ENCODE peak calls at places on chromosome 19, in six cellular contexts. D is progenitor cell of endocrine pancreas, H is AG09309, P is GM23338, M is psoas muscle, A is kidney epithelial cell. Y is an unnamed sample.
A peak's percentile ranks its signal among the peaks of the same experiment; 100 is the strongest.

GRCh38 chr19:11096210-11096841 is 7.1 kb downstream of the LDLR start:
- DNase-seq in D (no peak), H (no peak), P (no peak), M (peak; percentile 73), A (no peak), Y (peak; percentile 71)

GRCh38 chr19:39080431-39080830 is 3.7 kb upstream of the ACP7 start:
- DNase-seq in D (no peak), H (no peak), P (no peak), M (no peak), A (no peak), Y (no peak)

GRCh38 chr19:11480081-11480926 is 542 bp downstream of the ELAVL3 start:
- DNase-seq in D (no peak), H (no peak), P (peak; percentile 46), M (no peak), A (no peak), Y (no peak)

GRCh38 chr19:6723738-6724137 is 3.3 kb upstream of the C3 start:
- DNase-seq in D (no peak), H (no peak), P (no peak), M (peak; percentile 49), A (no peak), Y (no peak)

GRCh38 chr19:13804830-13805683 is 9.8 kb downstream of the ZSWIM4 start:
- DNase-seq in D (no peak), H (no peak), P (peak; percentile 89), M (peak; percentile 77), A (no peak), Y (no peak)

GRCh38 chr19:29485293-29485692 is 40.5 kb upstream of the VSTM2B start:
- DNase-seq in D (no peak), H (no peak), P (no peak), M (no peak), A (no peak), Y (no peak)

GRCh38 chr19:23996549-23996948 is 81.9 kb downstream of the ZNF726 start:
- DNase-seq in D (no peak), H (no peak), P (peak; percentile 72), M (no peak), A (no peak), Y (peak; percentile 19)

GRCh38 chr19:50607874-50608785 is 31.6 kb downstream of the SYT3 start:
- DNase-seq in D (peak; percentile 80), H (no peak), P (peak; percentile 100), M (peak; percentile 74), A (peak; percentile 45), Y (peak; percentile 85)

GRCh38 chr19:10812902-10813404 is 23.1 kb downstream of the TMED1 start:
- DNase-seq in D (no peak), H (peak; percentile 86), P (no peak), M (peak; percentile 73), A (peak; percentile 60), Y (peak; percentile 97)

GRCh38 chr19:38551450-38551813 is 66.3 kb downstream of the MAP4K1 start:
- DNase-seq in D (no peak), H (no peak), P (no peak), M (peak; percentile 39), A (no peak), Y (no peak)

GRCh38 chr19:48524728-48525127 is 13.1 kb upstream of the LMTK3 start:
- DNase-seq in D (no peak), H (no peak), P (no peak), M (no peak), A (no peak), Y (no peak)

GRCh38 chr19:13763300-13763699 is 1.0 kb upstream of the MRI1 start:
- DNase-seq in D (no peak), H (no peak), P (no peak), M (no peak), A (no peak), Y (no peak)

GRCh38 chr19:45423033-45423588 is 606 bp downstream of the ERCC1 start:
- DNase-seq in D (no peak), H (no peak), P (no peak), M (no peak), A (no peak), Y (no peak)

GRCh38 chr19:46144756-46145155 is 3.3 kb upstream of the IGFL2 start:
- DNase-seq in D (no peak), H (no peak), P (no peak), M (no peak), A (no peak), Y (no peak)

GRCh38 chr19:38669532-38669931 is 22.1 kb downstream of the ACTN4 start:
- DNase-seq in D (no peak), H (no peak), P (no peak), M (peak; percentile 45), A (no peak), Y (no peak)

GRCh38 chr19:1406496-1406817 is 929 bp upstream of the DAZAP1 start:
- DNase-seq in D (no peak), H (no peak), P (peak; percentile 57), M (no peak), A (no peak), Y (no peak)

GRCh38 chr19:47781590-47782318 is 3.3 kb downstream of the SELENOW start:
- DNase-seq in D (no peak), H (no peak), P (no peak), M (no peak), A (no peak), Y (no peak)

GRCh38 chr19:1935484-1936208 is 5.3 kb upstream of the CSNK1G2 start:
- DNase-seq in D (no peak), H (no peak), P (peak; percentile 63), M (peak; percentile 80), A (no peak), Y (peak; percentile 52)

GRCh38 chr19:58558623-58559274 is 338 bp upstream of the UBE2M start:
- DNase-seq in D (peak; percentile 99), H (peak; percentile 94), P (peak; percentile 99), M (peak; percentile 100), A (peak; percentile 94), Y (peak; percentile 98)

GRCh38 chr19:3526507-3527244 is 12.3 kb upstream of the TEKTIP1 start:
- DNase-seq in D (no peak), H (no peak), P (no peak), M (no peak), A (no peak), Y (no peak)
- TF ChIP-seq CTCF in D (peak; percentile 34), H (no peak), P (peak; percentile 19), M (no peak), A (peak; percentile 36), Y (no peak)

GRCh38 chr19:53772943-53773342 is 51.2 kb downstream of the NLRP12 start:
- DNase-seq in D (peak; percentile 49), H (peak; percentile 27), P (peak; percentile 95), M (no peak), A (no peak), Y (peak; percentile 62)
- TF ChIP-seq CTCF in D (peak; percentile 71), H (peak; percentile 67), P (peak; percentile 89), M (peak; percentile 65), A (peak; percentile 37), Y (peak; percentile 72)

GRCh38 chr19:57321746-57322145 is 1.5 kb downstream of the ZNF543 start:
- DNase-seq in D (no peak), H (no peak), P (no peak), M (no peak), A (no peak), Y (no peak)

GRCh38 chr19:57321164-57321563 is 892 bp downstream of the ZNF543 start:
- DNase-seq in D (no peak), H (no peak), P (no peak), M (no peak), A (no peak), Y (no peak)

GRCh38 chr19:57320180-57321084 is at the start of gene ZNF543:
- DNase-seq in D (peak; percentile 92), H (peak; percentile 74), P (peak; percentile 99), M (peak; percentile 98), A (peak; percentile 70), Y (peak; percentile 96)

GRCh38 chr19:57317503-57317902 is 2.8 kb upstream of the ZNF543 start:
- DNase-seq in D (no peak), H (no peak), P (peak; percentile 66), M (peak; percentile 71), A (no peak), Y (no peak)

DNA sequence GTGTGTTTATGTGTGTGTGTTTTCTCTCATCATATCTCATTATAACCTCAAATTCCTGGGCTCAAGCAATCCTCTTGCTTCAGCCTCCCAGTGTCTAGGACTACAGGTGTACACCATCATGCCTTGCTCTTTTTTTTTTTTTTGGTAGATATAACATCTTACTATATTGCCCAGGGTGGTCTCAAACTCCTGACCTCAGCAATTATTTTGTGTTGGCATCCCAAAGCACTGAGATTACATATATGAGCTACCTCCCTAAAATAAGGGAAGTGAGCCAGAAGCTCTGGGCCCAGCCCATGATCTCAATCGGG is 448 bp upstream of the ZNF543 start:
- DNase-seq in D (no peak), H (no peak), P (no peak), M (no peak), A (no peak), Y (no peak)
- TF ChIP-seq CTCF in D (no peak), H (no peak), P (no peak), M (no peak), A (no peak), Y (no peak)

DNA sequence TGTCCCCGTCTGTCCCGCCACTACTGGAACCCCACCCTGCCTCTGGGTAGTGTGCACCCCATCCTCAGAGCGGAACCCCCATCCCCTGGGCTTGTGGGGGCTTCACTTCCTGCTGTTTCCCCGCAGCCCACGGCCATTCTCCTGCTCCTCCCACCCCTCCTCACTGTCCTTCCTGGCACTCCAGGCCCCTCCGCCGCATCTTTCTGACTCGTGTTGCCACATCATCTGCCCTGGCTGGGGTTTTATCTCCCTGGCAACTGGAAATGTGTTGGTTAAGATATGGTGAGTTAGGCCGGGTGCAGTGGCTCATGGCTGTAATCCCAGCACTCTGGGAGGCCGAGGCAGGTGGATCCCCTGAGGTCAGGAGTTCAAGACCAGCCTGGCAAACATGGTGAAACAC is 37.3 kb downstream of the KDM4B start:
- DNase-seq in D (no peak), H (peak; percentile 16), P (no peak), M (no peak), A (no peak), Y (peak; percentile 46)
- TF ChIP-seq CTCF in D (no peak), H (no peak), P (no peak), M (no peak), A (no peak), Y (no peak)

GRCh38 chr19:42658148-42658547 is 63.4 kb upstream of the CEACAM8 start:
- DNase-seq in D (no peak), H (no peak), P (no peak), M (no peak), A (no peak), Y (peak; percentile 5)
- TF ChIP-seq CTCF in D (no peak), H (no peak), P (no peak), M (no peak), A (no peak), Y (no peak)

DNA sequence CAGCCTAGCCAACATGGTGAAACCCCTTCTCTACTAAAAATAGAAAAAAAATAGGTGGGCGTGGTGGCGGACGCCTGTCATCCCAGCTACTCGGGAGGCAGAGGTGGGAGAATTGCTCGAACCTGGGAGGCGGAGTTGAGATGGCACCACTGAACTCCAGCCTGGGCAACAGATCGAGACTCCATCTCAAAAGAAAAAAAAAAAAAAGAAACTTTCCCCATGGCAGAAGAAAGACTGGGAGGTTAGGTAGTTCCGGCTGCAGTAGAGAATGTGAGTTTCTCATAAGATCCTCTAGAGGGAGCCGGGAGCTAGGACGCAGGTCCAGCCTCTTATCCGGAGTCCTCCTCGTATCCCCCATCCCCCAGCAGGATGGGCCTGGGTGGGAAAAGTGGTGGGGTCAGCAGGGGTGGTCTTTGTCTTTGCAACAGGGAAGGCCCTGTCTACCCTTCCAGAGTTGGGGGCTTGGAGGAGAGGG is 13.2 kb upstream of the CREB3L3 start:
- DNase-seq in D (no peak), H (no peak), P (peak; percentile 94), M (no peak), A (peak; percentile 19), Y (peak; percentile 74)
- TF ChIP-seq CTCF in D (peak; percentile 60), H (peak; percentile 76), P (peak; percentile 66), M (peak; percentile 60), A (peak; percentile 74), Y (peak; percentile 80)